ENCODE peak calls at places on chromosomes 5 and 9, in five cellular contexts. F is trophoblast cell, X is IMR-90, K is mesendoderm, V is neuronal stem cell. I is an unnamed sample.

GRCh38 chr9:100426532-100427365 is at the start of gene MSANTD3:
- DNase-seq in F (peak; percentile 46), X (peak; percentile 76), K (peak; percentile 80), V (peak; percentile 57), I (no peak)

GRCh38 chr5:127280494-127281220 is 9.9 kb upstream of the MEGF10 start:
- DNase-seq in F (no peak), X (no peak), K (peak; percentile 38), V (no peak), I (no peak)

GRCh38 chr5:109905906-109906305 is 216.2 kb downstream of the MAN2A1 start:
- DNase-seq in F (no peak), X (no peak), K (no peak), V (peak; percentile 15), I (no peak)

GRCh38 chr5:132510076-132510475 is 19.5 kb upstream of the IRF1 start:
- DNase-seq in F (no peak), X (peak; percentile 96), K (no peak), V (no peak), I (no peak)

GRCh38 chr5:141430332-141431113 is at the start of gene PCDHGA12:
- DNase-seq in F (no peak), X (peak; percentile 87), K (no peak), V (no peak), I (no peak)

GRCh38 chr5:43066231-43066798 is 26.2 kb upstream of the ANXA2R start:
- DNase-seq in F (peak; percentile 66), X (peak; percentile 69), K (peak; percentile 85), V (peak; percentile 73), I (peak; percentile 82)

GRCh38 chr5:1105350-1106265 is 6.3 kb downstream of the SLC12A7 start:
- DNase-seq in F (no peak), X (no peak), K (no peak), V (no peak), I (no peak)

GRCh38 chr5:180387798-180388197 is 34.7 kb upstream of the GFPT2 start:
- DNase-seq in F (no peak), X (no peak), K (no peak), V (no peak), I (no peak)

GRCh38 chr9:72828281-72828731 is 124.5 kb downstream of the ALDH1A1 start:
- DNase-seq in F (no peak), X (no peak), K (peak; percentile 40), V (no peak), I (no peak)

GRCh38 chr9:123373447-123373923 is 17.5 kb downstream of the CRB2 start:
- DNase-seq in F (no peak), X (no peak), K (no peak), V (no peak), I (no peak)

GRCh38 chr9:122418016-122418415 is 47.2 kb downstream of the PTGS1 start:
- DNase-seq in F (no peak), X (no peak), K (no peak), V (no peak), I (no peak)

GRCh38 chr5:21701317-21701716 is 1151.8 kb downstream of the CDH12 start:
- DNase-seq in F (no peak), X (no peak), K (no peak), V (no peak), I (no peak)

GRCh38 chr5:150223474-150223873 is 33.6 kb downstream of the SLC6A7 start:
- DNase-seq in F (no peak), X (no peak), K (no peak), V (no peak), I (no peak)

GRCh38 chr9:22469928-22470544 is 23.4 kb downstream of the DMRTA1 start:
- DNase-seq in F (peak; percentile 2), X (peak; percentile 13), K (peak; percentile 69), V (peak; percentile 57), I (peak; percentile 48)

GRCh38 chr9:127423591-127423933 is 620 bp upstream of the ZNF79 start:
- DNase-seq in F (no peak), X (no peak), K (no peak), V (no peak), I (no peak)

GRCh38 chr9:127423934-127424668 is at the start of gene ZNF79:
- DNase-seq in F (peak; percentile 92), X (peak; percentile 88), K (peak; percentile 95), V (peak; percentile 89), I (peak; percentile 95)

GRCh38 chr9:127426756-127427155 is 2.6 kb downstream of the ZNF79 start:
- DNase-seq in F (no peak), X (no peak), K (no peak), V (no peak), I (no peak)

GRCh38 chr9:127422787-127423186 is 1.4 kb upstream of the ZNF79 start:
- DNase-seq in F (no peak), X (no peak), K (no peak), V (no peak), I (no peak)

DNA sequence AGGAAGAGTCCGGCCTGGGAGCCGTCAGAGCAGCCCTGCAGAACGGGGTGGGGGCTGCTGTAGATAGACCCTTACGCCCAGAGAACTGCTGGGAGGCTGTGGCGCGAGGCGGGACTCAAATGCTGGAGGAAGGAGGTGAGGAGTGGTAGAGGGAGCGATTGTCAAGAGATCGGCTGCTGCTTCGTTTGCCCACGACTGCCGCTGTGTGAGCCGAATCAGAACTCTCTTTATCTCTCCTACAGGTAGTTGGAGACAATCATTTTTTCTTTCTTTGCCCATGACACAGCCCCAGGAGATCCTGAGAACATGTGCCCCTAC is 446 bp downstream of the ZNF79 start:
- DNase-seq in F (no peak), X (no peak), K (no peak), V (no peak), I (no peak)
- H2BK5ac ChIP-seq in F (peak overlapping the region; percentile 92), X (peak overlapping the region; percentile 25), K (no peak overlapping the region), V (peak overlapping the region; percentile 84), I (peak overlapping the region; percentile 93)

GRCh38 chr9:128276008-128276573 is at the start of gene SWI5:
- DNase-seq in F (peak; percentile 100), X (peak; percentile 99), K (peak; percentile 99), V (peak; percentile 100), I (peak; percentile 99)
- H2BK5ac ChIP-seq in F (peak within 1 kb of the TSS; percentile 97), X (peak within 1 kb of the TSS; percentile 89), K (peak within 1 kb of the TSS; percentile 65), V (peak within 1 kb of the TSS; percentile 83), I (peak within 1 kb of the TSS; percentile 75)

GRCh38 chr9:114161518-114161917 is 6.2 kb downstream of the COL27A1 start:
- DNase-seq in F (no peak), X (no peak), K (no peak), V (no peak), I (no peak)

GRCh38 chr9:114165407-114166102 is 10.2 kb downstream of the COL27A1 start:
- DNase-seq in F (no peak), X (no peak), K (no peak), V (no peak), I (no peak)

GRCh38 chr9:114166103-114166470 is 10.8 kb downstream of the COL27A1 start:
- DNase-seq in F (no peak), X (no peak), K (no peak), V (no peak), I (no peak)

GRCh38 chr9:114164191-114164794 is 9.0 kb downstream of the COL27A1 start:
- DNase-seq in F (peak; percentile 26), X (no peak), K (no peak), V (no peak), I (no peak)

DNA sequence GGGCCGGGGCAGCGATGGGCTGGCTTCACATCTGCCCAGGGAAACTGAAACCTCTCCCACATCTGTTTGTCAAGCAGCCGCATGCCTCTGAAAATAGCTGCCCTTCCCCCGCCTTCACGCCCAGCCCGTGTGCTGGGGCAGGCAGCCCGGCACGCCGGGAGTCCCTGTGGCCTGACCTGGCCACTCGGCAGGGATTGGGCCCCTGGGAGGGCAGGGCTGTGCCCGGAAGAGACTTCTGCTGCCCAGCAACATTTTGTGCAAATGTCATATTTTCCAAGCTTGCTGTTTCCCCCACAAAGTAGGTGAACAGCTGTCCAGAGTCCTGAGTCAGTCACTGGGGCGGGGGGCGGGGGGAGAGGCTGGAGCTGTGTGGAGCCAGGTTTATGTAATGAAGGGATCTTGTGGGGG is 8.2 kb downstream of the COL27A1 start:
- DNase-seq in F (peak; percentile 56), X (peak; percentile 60), K (peak; percentile 61), V (no peak), I (peak; percentile 62)
- H2BK5ac ChIP-seq in F (no peak overlapping the region), X (no peak overlapping the region), K (no peak overlapping the region), V (no peak overlapping the region), I (no peak overlapping the region)

DNA sequence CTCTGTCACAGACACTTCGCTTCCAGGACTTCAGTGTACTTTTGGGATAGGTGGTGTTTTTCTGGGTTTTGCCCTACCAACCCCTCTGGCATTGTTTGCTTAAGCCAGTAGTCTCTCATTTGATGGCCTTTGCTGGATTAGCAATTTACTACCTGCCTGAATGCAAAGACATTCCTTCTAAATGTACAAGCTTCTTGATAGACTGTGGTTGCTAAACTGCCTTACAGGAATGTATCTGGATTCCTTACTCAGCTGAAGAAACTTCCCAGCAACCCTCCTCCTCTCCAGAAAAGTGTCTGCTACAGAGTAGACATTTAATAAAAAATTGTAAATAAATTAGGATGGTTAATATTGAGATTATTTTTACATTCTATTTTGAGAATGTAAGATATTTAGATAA is 1916.7 kb downstream of the EFNA5 start:
- DNase-seq in F (no peak), X (peak; percentile 12), K (peak; percentile 16), V (no peak), I (no peak)
- H2BK5ac ChIP-seq in F (no peak overlapping the region), X (no peak overlapping the region), K (no peak overlapping the region), V (no peak overlapping the region), I (no peak overlapping the region)

I was measured in H1.